ENCODE peak calls at places on chromosomes 4 and X, in six cellular contexts. J is SK-N-SH, I is H1, W is HCT116, U is HepG2, L is GM12878. G is an unnamed sample.

GRCh38 chrX:38664285-38664684 is 102.9 kb downstream of the TSPAN7 start:
- DNase-seq in J (peak; percentile 28), I (no peak), W (peak; percentile 26), U (peak; percentile 13), L (no peak), G (peak; percentile 15)

GRCh38 chr4:2935762-2936743 is 27.2 kb downstream of the NOP14 start:
- DNase-seq in J (no peak), I (no peak), W (peak; percentile 69), U (no peak), L (peak; percentile 57), G (no peak)

GRCh38 chr4:1099270-1099669 is 14.1 kb downstream of the RNF212 start:
- DNase-seq in J (peak; percentile 6), I (no peak), W (no peak), U (no peak), L (no peak), G (no peak)

GRCh38 chrX:154313147-154313546 is 17.6 kb downstream of the TKTL1 start:
- DNase-seq in J (no peak), I (no peak), W (no peak), U (no peak), L (no peak), G (no peak)

GRCh38 chr4:122309988-122310626 is 68.7 kb upstream of the ADAD1 start:
- DNase-seq in J (no peak), I (no peak), W (no peak), U (peak; percentile 11), L (no peak), G (no peak)

GRCh38 chr4:19748911-19749473 is 502.7 kb upstream of the SLIT2 start:
- DNase-seq in J (no peak), I (no peak), W (no peak), U (no peak), L (no peak), G (no peak)

GRCh38 chr4:185165605-185166063 is 22.6 kb downstream of the SLC25A4 start:
- DNase-seq in J (no peak), I (no peak), W (no peak), U (no peak), L (peak; percentile 74), G (no peak)

GRCh38 chr4:52780206-52780605 is 29.0 kb upstream of the ERVMER34-1 start:
- DNase-seq in J (no peak), I (no peak), W (no peak), U (no peak), L (no peak), G (no peak)

GRCh38 chr4:139532951-139533350 is 23.1 kb downstream of the SETD7 start:
- DNase-seq in J (no peak), I (no peak), W (no peak), U (no peak), L (no peak), G (no peak)

GRCh38 chrX:25005382-25006185 is 10.2 kb downstream of the ARX start:
- DNase-seq in J (no peak), I (no peak), W (no peak), U (no peak), L (no peak), G (peak; percentile 26)

GRCh38 chrX:125420809-125421208 is 101.1 kb downstream of the TEX13C start:
- DNase-seq in J (no peak), I (no peak), W (no peak), U (no peak), L (no peak), G (no peak)

GRCh38 chr4:20284990-20285389 is 33.3 kb downstream of the SLIT2 start:
- DNase-seq in J (no peak), I (no peak), W (no peak), U (no peak), L (no peak), G (no peak)

GRCh38 chr4:129043523-129043922 is 49.8 kb downstream of the SCLT1 start:
- DNase-seq in J (no peak), I (no peak), W (no peak), U (peak; percentile 7), L (no peak), G (peak; percentile 21)

GRCh38 chrX:153245288-153245731 is 66.2 kb downstream of the MAGEA1 start:
- DNase-seq in J (no peak), I (no peak), W (no peak), U (no peak), L (no peak), G (no peak)
- TF ChIP-seq JUND in J (no peak), I (peak; percentile 90), W (peak; percentile 22), U (no peak), L (no peak), G (no peak)

GRCh38 chr4:85084371-85085170 is 118.1 kb upstream of the WDFY3 start:
- DNase-seq in J (peak; percentile 20), I (no peak), W (peak; percentile 75), U (peak; percentile 60), L (no peak), G (no peak)

GRCh38 chr4:85078016-85078415 is 111.5 kb upstream of the WDFY3 start:
- DNase-seq in J (no peak), I (no peak), W (no peak), U (no peak), L (no peak), G (no peak)

GRCh38 chr4:85086721-85087120 is 120.2 kb upstream of the WDFY3 start:
- DNase-seq in J (no peak), I (no peak), W (no peak), U (no peak), L (no peak), G (no peak)

GRCh38 chr4:85081196-85081595 is 114.7 kb upstream of the WDFY3 start:
- DNase-seq in J (no peak), I (no peak), W (no peak), U (no peak), L (no peak), G (no peak)
- TF ChIP-seq JUND in J (no peak), I (no peak), W (no peak), U (no peak), L (no peak), G (no peak)

DNA sequence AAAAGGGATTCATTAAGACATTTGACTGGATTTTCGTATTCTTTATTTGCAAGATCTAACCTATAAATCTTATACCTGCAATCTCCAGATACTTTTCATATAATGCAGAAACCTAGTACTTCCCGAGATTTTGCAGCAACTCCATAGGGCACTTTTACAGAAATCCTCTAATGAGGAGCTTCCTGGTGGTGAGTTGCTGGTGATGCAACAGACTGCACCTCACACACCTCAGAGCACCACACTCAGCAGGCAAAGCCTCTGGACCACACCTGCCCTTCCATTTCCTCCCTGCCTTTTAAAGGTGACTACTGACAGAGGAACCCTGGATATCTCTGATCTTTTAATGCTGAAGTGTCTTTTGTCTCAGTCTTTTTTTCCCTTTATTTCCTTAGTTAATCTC is 289.4 kb downstream of the TRAM1L1 start:
- DNase-seq in J (no peak), I (peak; percentile 9), W (no peak), U (no peak), L (no peak), G (peak; percentile 3)
- TF ChIP-seq JUND in J (no peak), I (peak; percentile 64), W (no peak), U (no peak), L (no peak), G (no peak)

GRCh38 chr4:108650212-108651067 is at the start of gene OSTC:
- DNase-seq in J (peak; percentile 86), I (peak; percentile 75), W (peak; percentile 95), U (peak; percentile 94), L (peak; percentile 63), G (peak; percentile 96)

GRCh38 chr4:108646706-108647105 is 3.7 kb upstream of the OSTC start:
- DNase-seq in J (no peak), I (no peak), W (no peak), U (no peak), L (no peak), G (no peak)

GRCh38 chr4:108649863-108650211 is 562 bp upstream of the OSTC start:
- DNase-seq in J (no peak), I (no peak), W (no peak), U (no peak), L (no peak), G (no peak)

GRCh38 chr4:108651068-108651794 is 832 bp downstream of the OSTC start:
- DNase-seq in J (peak; percentile 22), I (no peak), W (no peak), U (peak; percentile 60), L (no peak), G (peak; percentile 28)
- TF ChIP-seq JUND in J (no peak), I (no peak), W (no peak), U (no peak), L (no peak), G (no peak)

GRCh38 chrX:8010105-8010504 is 82.9 kb upstream of the PNPLA4 start:
- DNase-seq in J (no peak), I (no peak), W (no peak), U (no peak), L (no peak), G (no peak)
- TF ChIP-seq JUND in J (no peak), I (no peak), W (no peak), U (no peak), L (no peak), G (no peak)

GRCh38 chr4:4480205-4480604 is 61.6 kb downstream of the STX18 start:
- DNase-seq in J (no peak), I (no peak), W (no peak), U (no peak), L (no peak), G (no peak)
- TF ChIP-seq JUND in J (no peak), I (no peak), W (no peak), U (no peak), L (no peak), G (no peak)

G was measured in T47D.